ENCODE peak calls at places on chromosomes 16 and 17, in five cellular contexts. Z is lower leg skin, V is body of pancreas, W is occipital lobe, U is glomerular endothelial cell. Y is an unnamed sample.

GRCh38 chr16:29848420-29849297 is 14.4 kb downstream of the CDIPT start:
- DNase-seq in W (peak), U (no peak), V (peak), Z (peak), Y (peak)

GRCh38 chr16:80273635-80274538 is 266.9 kb upstream of the DYNLRB2 start:
- DNase-seq in U (no peak), Z (no peak), V (no peak), W (no peak), Y (no peak)

GRCh38 chr16:64440421-64440831 is 681.4 kb downstream of the CDH11 start:
- DNase-seq in U (no peak), V (peak), Z (peak), W (no peak), Y (peak)

GRCh38 chr17:9071016-9071415 is 49.7 kb downstream of the NTN1 start:
- DNase-seq in V (no peak), U (no peak), Z (no peak), W (no peak), Y (no peak)

GRCh38 chr17:7590743-7591142 is 849 bp upstream of the SOX15 start:
- DNase-seq in Z (peak), W (no peak), V (no peak), U (no peak), Y (no peak)

GRCh38 chr16:4882261-4882632 is 35.0 kb downstream of the UBN1 start:
- DNase-seq in Z (no peak), V (no peak), U (no peak), W (no peak), Y (peak)

GRCh38 chr17:34337701-34338100 is 18.5 kb downstream of the CCL8 start:
- DNase-seq in U (no peak), V (no peak), Z (no peak), W (no peak), Y (no peak)

GRCh38 chr16:53484542-53484941 is 18.5 kb downstream of the AKTIP start:
- DNase-seq in U (no peak), V (no peak), W (no peak), Z (no peak), Y (no peak)

GRCh38 chr17:13415877-13416416 is 185.8 kb downstream of the HS3ST3A1 start:
- DNase-seq in U (no peak), V (peak), Z (peak), W (no peak), Y (no peak)

GRCh38 chr16:19130852-19131808 is 17.4 kb downstream of the ITPRIPL2 start:
- DNase-seq in Z (no peak), V (peak), U (no peak), W (no peak), Y (no peak)

GRCh38 chr17:77475012-77475976 is 334.5 kb downstream of the SEC14L1 start:
- DNase-seq in W (no peak), U (no peak), V (peak), Z (no peak), Y (peak)

GRCh38 chr17:8718001-8718563 is 26.6 kb downstream of the CCDC42 start:
- DNase-seq in W (no peak), U (no peak), Z (no peak), V (no peak), Y (no peak)

GRCh38 chr17:78258323-78259229 is 27.1 kb downstream of the TMEM235 start:
- DNase-seq in Z (no peak), U (no peak), W (no peak), V (peak), Y (no peak)

GRCh38 chr16:71929048-71929447 is 33.7 kb downstream of the IST1 start:
- DNase-seq in Z (no peak), V (no peak), W (no peak), U (peak), Y (no peak)

GRCh38 chr17:44308865-44309264 is 464 bp downstream of the RUNDC3A start:
- DNase-seq in V (no peak), W (no peak), Z (no peak), U (no peak), Y (no peak)

GRCh38 chr17:2214887-2215615 is 88.5 kb downstream of the SMG6 start:
- DNase-seq in Z (no peak), W (no peak), V (no peak), U (no peak), Y (no peak)

GRCh38 chr16:8858994-8859912 is 9.6 kb downstream of the CARHSP1 start:
- DNase-seq in W (no peak), Z (no peak), U (no peak), V (no peak), Y (no peak)

GRCh38 chr16:19168173-19169080 is at the start of gene SYT17:
- DNase-seq in W (no peak), V (no peak), U (no peak), Z (no peak), Y (no peak)

GRCh38 chr16:81873843-81874752 is 95.0 kb downstream of the PLCG2 start:
- DNase-seq in W (no peak), U (no peak), V (peak), Z (peak), Y (peak)

GRCh38 chr16:12271006-12271405 is 294.5 kb downstream of the SNX29 start:
- DNase-seq in W (no peak), V (no peak), Z (no peak), U (no peak), Y (no peak)

GRCh38 chr16:89599451-89599858 is 14.0 kb upstream of the DPEP1 start:
- DNase-seq in W (no peak), V (peak), U (no peak), Z (no peak), Y (no peak)

GRCh38 chr16:3576211-3576610 is 992 bp downstream of the NLRC3 start:
- DNase-seq in V (no peak), U (no peak), W (no peak), Z (no peak), Y (no peak)

GRCh38 chr17:44187131-44187899 is 543 bp downstream of the TMUB2 start:
- DNase-seq in U (no peak), Z (no peak), W (no peak), V (no peak), Y (no peak)

GRCh38 chr17:40436631-40437030 is 6.6 kb upstream of the IGFBP4 start:
- DNase-seq in W (no peak), U (no peak), Z (no peak), V (no peak), Y (no peak)

GRCh38 chr16:66682271-66682670 is 14.3 kb downstream of the CMTM4 start:
- DNase-seq in V (no peak), W (no peak), U (no peak), Z (no peak), Y (no peak)

GRCh38 chr17:5793899-5794298 is 209.6 kb upstream of the NLRP1 start:
- DNase-seq in W (no peak), U (no peak), V (no peak), Z (no peak), Y (no peak)

GRCh38 chr17:39979865-39980401 is 674 bp upstream of the PSMD3 start:
- DNase-seq in Z (no peak), V (peak), U (peak), W (no peak), Y (no peak)

GRCh38 chr17:17877548-17878358 is 41.0 kb upstream of the SREBF1 start:
- DNase-seq in Z (peak), U (peak), V (peak), W (peak), Y (peak)

GRCh38 chr17:76688165-76688622 is 22.6 kb downstream of the MXRA7 start:
- DNase-seq in W (no peak), V (no peak), Z (no peak), U (no peak), Y (no peak)

Y was measured in uterus.